ENCODE peak calls at places on chromosomes 12 and 14, in ten cellular contexts. R, B, L, E, P, J, F, T, M and Q are unnamed samples.

GRCh38 chr12:98895086-98895651 is 250.1 kb downstream of the APAF1 start:
- DNase-seq in R (no peak), B (no peak), L (no peak), E (no peak), P (peak; percentile 45), J (peak; percentile 11), F (no peak), T (no peak), M (no peak), Q (no peak)

GRCh38 chr14:70665448-70666363 is 24.0 kb downstream of the TTC9 start:
- DNase-seq in R (peak; percentile 71), B (peak; percentile 59), L (peak; percentile 45), E (no peak), P (peak; percentile 17), J (peak; percentile 73), F (no peak), T (no peak), M (no peak), Q (no peak)

GRCh38 chr12:52434760-52435530 is 774 bp upstream of the KRT75 start:
- DNase-seq in R (no peak), B (peak; percentile 63), L (peak; percentile 36), E (no peak), P (no peak), J (no peak), F (no peak), T (no peak), M (no peak), Q (no peak)

GRCh38 chr14:44565968-44566367 is 58.9 kb upstream of the FSCB start:
- DNase-seq in R (no peak), B (no peak), L (no peak), E (no peak), P (no peak), J (no peak), F (no peak), T (no peak), M (no peak), Q (no peak)

GRCh38 chr12:15701721-15702156 is 87.4 kb downstream of the EPS8 start:
- DNase-seq in R (no peak), B (peak; percentile 67), L (peak; percentile 46), E (no peak), P (no peak), J (no peak), F (no peak), T (no peak), M (no peak), Q (no peak)

GRCh38 chr12:68835333-68835908 is 27.4 kb downstream of the MDM2 start:
- DNase-seq in R (no peak), B (no peak), L (no peak), E (no peak), P (no peak), J (no peak), F (no peak), T (no peak), M (no peak), Q (no peak)

GRCh38 chr14:89137514-89138163 is 279.4 kb downstream of the FOXN3 start:
- DNase-seq in R (peak; percentile 31), B (peak; percentile 96), L (peak; percentile 82), E (no peak), P (no peak), J (no peak), F (no peak), T (no peak), M (no peak), Q (no peak)

GRCh38 chr12:110109037-110109836 is 14.9 kb upstream of the IFT81 start:
- DNase-seq in R (peak; percentile 38), B (peak; percentile 97), L (peak; percentile 21), E (no peak), P (no peak), J (peak; percentile 74), F (no peak), T (no peak), M (no peak), Q (peak; percentile 43)

GRCh38 chr14:97878727-97879126 is 1081.5 kb downstream of the VRK1 start:
- DNase-seq in R (no peak), B (no peak), L (no peak), E (no peak), P (no peak), J (no peak), F (no peak), T (no peak), M (no peak), Q (no peak)

GRCh38 chr14:42424501-42424900 is 817.8 kb downstream of the LRFN5 start:
- DNase-seq in R (no peak), B (no peak), L (no peak), E (no peak), P (no peak), J (no peak), F (no peak), T (no peak), M (no peak), Q (no peak)

GRCh38 chr12:100733817-100734593 is 60.6 kb upstream of the ANO4 start:
- DNase-seq in R (no peak), B (peak; percentile 30), L (peak; percentile 14), E (no peak), P (peak; percentile 54), J (peak; percentile 45), F (no peak), T (no peak), M (no peak), Q (no peak)

GRCh38 chr14:34423445-34423844 is 38.6 kb downstream of the SPTSSA start:
- DNase-seq in R (no peak), B (no peak), L (no peak), E (no peak), P (no peak), J (no peak), F (no peak), T (no peak), M (no peak), Q (no peak)

GRCh38 chr14:61565181-61565580 is 130.1 kb upstream of the HIF1A start:
- DNase-seq in R (no peak), B (peak; percentile 67), L (no peak), E (no peak), P (no peak), J (no peak), F (no peak), T (no peak), M (no peak), Q (no peak)

GRCh38 chr14:102120888-102121287 is 18.8 kb upstream of the WDR20 start:
- DNase-seq in R (no peak), B (peak; percentile 8), L (no peak), E (no peak), P (no peak), J (no peak), F (no peak), T (no peak), M (no peak), Q (no peak)

GRCh38 chr12:3972576-3972975 is 99.4 kb upstream of the PARP11 start:
- DNase-seq in R (no peak), B (no peak), L (no peak), E (no peak), P (no peak), J (no peak), F (no peak), T (peak; percentile 35), M (no peak), Q (no peak)

GRCh38 chr14:102568115-102568614 is 24.3 kb upstream of the RCOR1 start:
- DNase-seq in R (peak; percentile 65), B (peak; percentile 33), L (no peak), E (no peak), P (no peak), J (peak; percentile 65), F (no peak), T (peak; percentile 48), M (peak; percentile 58), Q (no peak)

GRCh38 chr14:61284001-61284400 is 2.9 kb upstream of the TMEM30B start:
- DNase-seq in R (no peak), B (no peak), L (no peak), E (no peak), P (no peak), J (no peak), F (no peak), T (no peak), M (no peak), Q (no peak)

GRCh38 chr12:72144553-72144952 is 127.6 kb upstream of the TRHDE start:
- DNase-seq in R (no peak), B (no peak), L (no peak), E (no peak), P (no peak), J (no peak), F (peak; percentile 2), T (no peak), M (no peak), Q (no peak)

GRCh38 chr12:49200882-49201594 is 12.2 kb upstream of the TUBA1A start:
- DNase-seq in R (no peak), B (peak; percentile 84), L (peak; percentile 65), E (no peak), P (peak; percentile 83), J (peak; percentile 56), F (no peak), T (no peak), M (no peak), Q (no peak)

GRCh38 chr12:119700078-119700477 is 32.1 kb downstream of the PRKAB1 start:
- DNase-seq in R (no peak), B (no peak), L (no peak), E (no peak), P (no peak), J (no peak), F (no peak), T (no peak), M (no peak), Q (no peak)

GRCh38 chr14:73759183-73759713 is 45.1 kb upstream of the PNMA1 start:
- DNase-seq in R (peak; percentile 87), B (peak; percentile 56), L (no peak), E (no peak), P (peak; percentile 38), J (peak; percentile 85), F (no peak), T (peak; percentile 67), M (no peak), Q (no peak)

GRCh38 chr14:100372357-100373048 is 49.4 kb downstream of the SLC25A47 start:
- DNase-seq in R (no peak), B (no peak), L (peak; percentile 0), E (no peak), P (no peak), J (no peak), F (no peak), T (no peak), M (no peak), Q (no peak)

GRCh38 chr12:114311966-114312365 is 94.0 kb downstream of the TBX5 start:
- DNase-seq in R (no peak), B (peak; percentile 40), L (no peak), E (no peak), P (no peak), J (no peak), F (no peak), T (no peak), M (no peak), Q (no peak)